ENCODE peak calls at places on chromosomes 6 and 20, in six cellular contexts. L is body of pancreas, W is suprapubic skin, C is tibial nerve, V is heart right ventricle, N is mammary epithelial cell. A is an unnamed sample. For H3K4me1 and H3K36me3, the result is how much of the 10 kb centered on the place peaks cover.

GRCh38 chr20:37662261-37662660 is 31.6 kb upstream of the CTNNBL1 start:
- DNase-seq in V (no peak), L (no peak), N (no peak), W (no peak), C (no peak), A (no peak)

GRCh38 chr6:66226099-66226498 is 519.1 kb upstream of the EYS start:
- DNase-seq in L (no peak), W (no peak), V (no peak), C (no peak), N (no peak), A (no peak)

GRCh38 chr20:18164356-18164755 is 26.7 kb downstream of the KAT14 start:
- DNase-seq in N (peak), L (no peak), W (no peak), C (no peak), V (no peak), A (no peak)

GRCh38 chr6:106159531-106159940 is 73.4 kb downstream of the PRDM1 start:
- DNase-seq in W (no peak), C (no peak), L (no peak), V (no peak), N (peak), A (peak)

GRCh38 chr20:1499528-1500420 is 8.6 kb upstream of the SIRPB2 start:
- DNase-seq in N (peak), W (no peak), V (no peak), C (no peak), L (no peak), A (no peak)

GRCh38 chr6:160386869-160387518 is 38.8 kb downstream of the SLC22A3 start:
- DNase-seq in L (peak), N (peak), C (no peak), V (no peak), W (no peak), A (no peak)

GRCh38 chr6:1716845-1717244 is 107.1 kb downstream of the FOXC1 start:
- DNase-seq in L (no peak), C (no peak), N (no peak), W (no peak), V (no peak), A (no peak)

GRCh38 chr20:50308166-50308512 is 117.5 kb downstream of the CEBPB start:
- DNase-seq in C (no peak), N (peak), W (no peak), V (no peak), L (no peak), A (no peak)

GRCh38 chr20:24773168-24773567 is 175.9 kb upstream of the CST7 start:
- DNase-seq in C (no peak), W (no peak), L (no peak), V (no peak), N (peak), A (no peak)

GRCh38 chr6:29216528-29216927 is 45.8 kb downstream of the OR2J2 start:
- DNase-seq in L (no peak), N (no peak), C (no peak), V (no peak), W (no peak), A (no peak)

GRCh38 chr6:31239854-31240253 is 32.0 kb downstream of the HLA-C start:
- DNase-seq in W (no peak), C (no peak), V (no peak), N (no peak), L (no peak), A (no peak)

GRCh38 chr6:74343804-74344203 is 647.8 kb downstream of the CD109 start:
- DNase-seq in W (no peak), L (no peak), V (no peak), N (no peak), C (no peak), A (no peak)

GRCh38 chr6:134373282-134373922 is 55.5 kb upstream of the SGK1 start:
- DNase-seq in L (peak), C (peak), N (peak), V (peak), W (no peak), A (no peak)

GRCh38 chr6:147166360-147166944 is 37.8 kb upstream of the STXBP5 start:
- DNase-seq in C (no peak), V (no peak), L (no peak), N (peak), W (no peak), A (no peak)

GRCh38 chr20:63309261-63310071 is 16.5 kb downstream of the COL20A1 start:
- DNase-seq in W (no peak), L (peak), V (peak), N (no peak), C (no peak), A (peak)

GRCh38 chr6:170554086-170554887 is at the start of gene TBP:
- DNase-seq in N (peak), C (peak), V (peak), L (peak), W (peak), A (peak)

GRCh38 chr20:13017883-13018535 is 9.2 kb downstream of the SPTLC3 start:
- DNase-seq in W (no peak), N (no peak), C (no peak), L (no peak), V (no peak), A (no peak)

GRCh38 chr6:114063956-114064355 is 93.0 kb upstream of the HDAC2 start:
- DNase-seq in N (no peak), V (no peak), C (no peak), W (no peak), L (no peak), A (no peak)

GRCh38 chr6:158758941-158759479 is 60.2 kb downstream of the EZR start:
- DNase-seq in V (no peak), C (no peak), L (no peak), W (no peak), N (no peak), A (no peak)

GRCh38 chr6:44662461-44663121 is 275.1 kb downstream of the CDC5L start:
- DNase-seq in V (no peak), W (no peak), L (no peak), C (no peak), N (no peak), A (peak)

GRCh38 chr20:62487564-62488086 is 11.8 kb upstream of the GATA5 start:
- DNase-seq in V (no peak), W (no peak), N (no peak), L (peak), C (no peak), A (no peak)

GRCh38 chr6:152146385-152146784 is 338.9 kb downstream of the ESR1 start:
- DNase-seq in N (no peak), C (no peak), W (no peak), L (no peak), V (no peak), A (no peak)

GRCh38 chr6:168292911-168293310 is 26.7 kb downstream of the DACT2 start:
- DNase-seq in L (no peak), N (no peak), V (no peak), C (no peak), W (no peak), A (no peak)

GRCh38 chr20:60921021-60921622 is 330.9 kb upstream of the CDH4 start:
- DNase-seq in V (peak), N (peak), W (no peak), C (no peak), L (peak), A (peak)

GRCh38 chr6:5761370-5761769 is 245.4 kb downstream of the NRN1 start:
- DNase-seq in L (no peak), N (no peak), C (peak), W (no peak), V (no peak), A (no peak)

GRCh38 chr6:16681260-16681873 is 79.9 kb downstream of the ATXN1 start:
- DNase-seq in L (no peak), C (no peak), W (no peak), N (peak), V (no peak), A (no peak)

GRCh38 chr6:28600188-28600587 is 74.5 kb downstream of the GPX5 start:
- DNase-seq in N (no peak), L (no peak), V (no peak), W (no peak), C (no peak), A (no peak)

GRCh38 chr20:25147716-25148115 is 47.8 kb upstream of the ENTPD6 start:
- DNase-seq in N (no peak), L (no peak), V (no peak), C (no peak), W (no peak), A (no peak)

GRCh38 chr20:9515761-9516657 is 1.6 kb downstream of the LAMP5 start:
- DNase-seq in W (no peak), V (peak), L (no peak), N (no peak), C (no peak), A (no peak)

GRCh38 chr20:5526516-5526915 is 209.8 kb upstream of the PROKR2 start:
- DNase-seq in N (no peak), W (no peak), L (no peak), C (no peak), V (no peak), A (no peak)

DNA sequence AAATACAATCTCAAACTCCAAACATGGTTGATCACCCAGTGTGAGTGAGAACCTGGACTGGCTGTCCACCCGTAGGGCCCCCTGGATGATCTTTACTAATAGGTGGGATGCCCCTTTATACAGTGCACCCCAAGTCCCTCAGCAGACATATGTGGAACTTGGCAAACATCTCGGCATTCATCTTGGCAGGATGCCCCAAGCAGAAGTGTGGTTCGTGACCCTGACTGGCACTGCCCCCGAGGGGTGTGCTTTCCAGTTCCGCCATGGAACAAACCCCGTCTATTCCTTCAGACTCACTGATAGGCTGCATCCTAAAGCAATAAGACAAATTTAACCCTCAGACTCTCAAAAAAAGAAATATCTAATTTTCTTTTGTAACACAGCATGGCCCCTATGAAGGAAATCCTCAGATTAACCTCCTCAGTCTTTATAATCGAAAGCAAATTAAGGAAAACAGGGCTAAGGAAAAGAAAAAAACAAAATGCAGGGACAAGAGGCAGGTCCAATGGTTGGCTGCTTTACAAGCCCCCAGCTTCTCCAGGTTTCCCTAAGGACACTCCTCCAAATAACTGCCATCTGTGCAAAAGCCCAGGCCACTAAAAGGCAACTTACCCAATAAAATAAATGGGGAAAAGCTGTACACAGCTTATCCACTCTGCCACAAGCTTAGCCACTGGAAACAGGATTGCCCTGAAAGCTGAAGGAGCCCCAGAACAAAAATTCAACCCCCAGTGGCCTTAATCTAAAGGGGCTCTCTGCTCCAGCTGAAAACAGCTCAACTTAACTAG is 30.5 kb upstream of the RIPK1 start:
- DNase-seq in L (no peak), N (no peak), W (no peak), C (no peak), V (peak), A (no peak)
- H3K4me1 ChIP-seq in L (under half), N (under half), W (under half), C (under half), V (under half), A (under half)

DNA sequence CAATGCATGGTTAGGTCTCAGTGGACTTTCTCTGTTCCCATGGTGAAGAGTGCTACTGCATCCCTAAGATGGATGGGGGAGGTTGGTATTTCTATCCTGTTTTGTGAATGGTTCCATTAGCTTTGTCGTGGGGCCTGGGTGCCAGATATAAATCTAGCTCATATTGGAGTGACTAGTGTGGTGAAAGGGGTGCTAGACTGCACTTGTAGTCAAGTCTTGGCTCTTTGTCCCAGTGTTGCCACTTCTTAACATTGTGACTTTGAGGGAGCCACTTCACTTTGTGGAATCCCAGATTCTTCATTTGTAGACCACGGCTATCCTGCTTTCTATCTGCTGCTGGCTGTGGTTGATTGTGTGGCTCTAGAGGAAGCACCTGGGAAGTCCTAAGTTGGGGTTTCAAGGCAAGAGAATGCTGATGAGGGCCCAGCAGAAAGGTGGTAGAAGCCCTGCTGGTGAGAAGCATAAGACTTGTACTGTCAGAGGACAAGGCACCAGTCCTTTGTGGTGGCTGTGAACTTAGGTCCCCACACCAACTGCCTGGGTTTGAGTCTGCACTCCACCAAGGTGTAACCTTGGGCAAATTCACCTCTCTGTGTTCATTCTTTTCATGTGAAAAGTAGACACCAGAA is 44.1 kb downstream of the VAPB start:
- DNase-seq in W (no peak), V (no peak), C (no peak), L (no peak), N (no peak), A (no peak)
- H3K36me3 ChIP-seq in W (under half), V (under half), C (under half), L (under half), N (under half), A (under half)

DNA sequence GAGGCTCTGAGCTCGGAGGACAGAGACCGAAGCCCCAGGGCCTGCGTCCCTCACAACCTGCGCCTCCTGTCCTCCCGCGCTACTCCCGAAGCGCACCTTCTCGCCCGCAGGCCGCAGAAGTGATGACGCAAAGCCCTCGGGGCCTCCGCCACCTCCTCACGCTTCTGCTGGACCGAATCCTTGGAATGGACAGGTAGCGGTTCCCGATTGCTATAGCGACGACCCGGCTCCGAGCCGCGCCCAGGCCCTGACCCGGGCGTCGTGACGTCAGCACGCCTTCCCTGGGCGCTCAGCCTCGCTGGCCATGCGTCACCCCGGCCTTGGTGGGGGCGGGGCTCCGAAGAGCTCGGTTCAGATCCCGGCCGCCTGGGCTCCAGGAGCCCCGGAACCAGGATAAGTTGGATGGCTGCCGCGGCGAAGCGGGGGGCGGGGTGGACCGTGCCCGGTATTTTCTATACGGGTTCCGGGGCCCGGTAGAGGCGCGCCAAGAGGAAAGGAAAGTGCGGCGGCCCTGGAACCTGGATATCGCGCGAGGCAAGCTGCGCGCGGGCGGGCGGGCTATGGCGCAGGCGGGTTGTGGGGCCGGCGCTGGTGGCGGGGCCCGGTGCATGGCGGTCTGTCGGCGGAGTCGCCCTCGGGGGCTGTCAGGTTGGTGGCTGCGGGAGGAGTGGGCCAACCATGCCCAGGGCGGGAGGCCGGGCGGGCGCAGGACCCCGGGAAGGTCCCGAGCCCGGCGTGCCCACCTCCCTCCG is at the start of gene ZNF76:
- DNase-seq in C (peak), W (peak), L (peak), N (peak), V (peak), A (peak)
- H3K4me1 ChIP-seq in C (under half), W (under half), L (under half), N (under half), V (under half), A (under half)

DNA sequence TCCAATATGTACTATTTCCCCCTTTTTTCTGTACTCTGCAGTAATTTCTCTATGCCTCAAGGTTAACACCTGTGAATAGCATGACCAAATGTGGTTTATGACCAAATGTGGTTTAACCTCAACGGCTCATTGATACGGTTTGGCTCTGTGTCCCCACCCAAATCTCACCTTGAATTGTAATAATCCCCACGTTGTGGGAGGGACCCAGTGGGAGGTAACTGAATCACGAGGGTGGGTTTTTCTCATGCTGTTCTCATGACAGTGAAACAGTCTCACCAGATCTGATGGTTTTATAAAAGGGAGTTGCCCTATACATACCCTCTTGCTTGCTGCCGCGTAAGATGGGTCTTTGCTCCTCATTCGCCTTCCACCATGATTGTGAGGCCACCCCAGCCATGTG is 18.7 kb downstream of the DEK start:
- DNase-seq in N (peak), W (no peak), C (no peak), V (no peak), L (no peak), A (peak)
- H3K36me3 ChIP-seq in N (under half), W (under half), C (half or more), V (under half), L (under half), A (half or more)

DNA sequence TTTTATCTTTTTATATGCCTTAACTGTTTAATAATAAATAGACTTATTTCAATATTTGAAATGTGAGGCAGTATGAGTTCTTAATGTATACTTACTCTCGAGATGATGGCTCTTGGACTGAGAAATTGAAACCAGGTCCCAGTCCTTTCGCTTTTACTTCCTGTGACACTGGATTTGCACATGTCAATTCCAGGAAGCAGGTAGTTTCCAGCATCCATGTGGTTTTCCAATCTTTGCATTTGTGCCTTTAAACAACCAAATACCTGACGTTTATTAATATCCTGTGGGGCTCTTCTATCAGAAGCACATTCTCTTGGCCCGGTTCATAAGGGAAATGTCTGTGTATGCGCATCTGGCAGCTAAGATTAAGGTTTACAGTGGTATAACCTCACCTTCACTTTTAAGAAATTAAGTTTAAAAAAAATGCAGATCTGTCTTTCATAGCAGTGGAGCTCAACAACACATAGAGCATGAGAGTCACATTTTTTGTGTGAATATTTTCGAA is 13.1 kb downstream of the UTRN start:
- DNase-seq in N (no peak), C (no peak), L (no peak), W (no peak), V (no peak), A (no peak)
- H3K4me1 ChIP-seq in N (under half), C (under half), L (half or more), W (under half), V (half or more), A (under half)

GRCh38 chr20:34716921-34717229 is 12.7 kb downstream of the TP53INP2 start:
- DNase-seq in V (no peak), N (no peak), L (no peak), C (no peak), W (no peak), A (no peak)

GRCh38 chr20:34715384-34715783 is 11.2 kb downstream of the TP53INP2 start:
- DNase-seq in V (no peak), C (no peak), L (no peak), N (no peak), W (no peak), A (no peak)

GRCh38 chr20:34717230-34718095 is 13.3 kb downstream of the TP53INP2 start:
- DNase-seq in N (no peak), V (no peak), L (no peak), W (no peak), C (no peak), A (no peak)

GRCh38 chr20:34724172-34724571 is 20.0 kb downstream of the TP53INP2 start:
- DNase-seq in L (no peak), W (no peak), N (no peak), C (no peak), V (no peak), A (no peak)

DNA sequence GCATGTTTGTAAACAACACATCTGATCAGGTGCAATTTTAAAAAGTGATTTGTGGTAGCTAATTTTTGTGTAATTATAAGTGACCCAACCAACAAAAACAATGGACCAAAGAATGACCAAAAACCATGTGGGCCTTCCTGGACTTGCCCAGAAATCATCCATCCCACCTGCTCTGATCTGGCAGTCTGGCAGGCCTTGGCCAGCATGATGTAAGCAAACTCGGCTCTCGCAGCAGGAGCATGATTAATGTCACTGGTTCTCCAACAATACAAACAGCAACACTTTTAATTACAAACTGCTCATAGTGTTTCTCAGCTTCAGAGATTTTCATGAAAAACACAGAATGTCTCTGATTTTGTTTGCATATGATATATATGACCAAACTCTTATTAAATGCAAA is 16.1 kb downstream of the TP53INP2 start:
- DNase-seq in L (no peak), C (no peak), V (no peak), W (no peak), N (no peak), A (no peak)
- H3K36me3 ChIP-seq in L (under half), C (half or more), V (under half), W (under half), N (under half), A (under half)